ENCODE peak calls at places on chromosomes 5 and 9, in five cellular contexts. I, A, K, Z and C are unnamed samples.

GRCh38 chr5:41827792-41828191 is 42.4 kb downstream of the OXCT1 start:
- DNase-seq in A (no peak), I (no peak), K (no peak), Z (no peak), C (no peak)

GRCh38 chr5:14449052-14449661 is 132.4 kb upstream of the OTULINL start:
- DNase-seq in I (peak), Z (peak), K (no peak), A (peak), C (peak)

GRCh38 chr5:65480306-65480865 is 1.3 kb downstream of the ADAMTS6 start:
- DNase-seq in Z (peak), K (no peak), I (peak), A (peak), C (peak)

GRCh38 chr9:114400772-114401171 is 13.0 kb upstream of the AKNA start:
- DNase-seq in K (no peak), Z (no peak), A (no peak), I (no peak), C (no peak)

GRCh38 chr9:16119261-16119660 is 566.4 kb downstream of the CCDC171 start:
- DNase-seq in I (no peak), A (no peak), Z (peak), K (no peak), C (no peak)

GRCh38 chr5:102823441-102823874 is 68.4 kb downstream of the PAM start:
- DNase-seq in I (peak), K (peak), Z (peak), A (peak), C (peak)

GRCh38 chr9:77486968-77487367 is 161.2 kb downstream of the GNA14 start:
- DNase-seq in I (no peak), K (no peak), Z (peak), A (no peak), C (no peak)

GRCh38 chr9:16386579-16387077 is 483.8 kb downstream of the BNC2 start:
- DNase-seq in Z (no peak), K (no peak), A (no peak), I (no peak), C (no peak)

GRCh38 chr5:1318659-1319251 is 23.9 kb upstream of the TERT start:
- DNase-seq in K (no peak), A (no peak), I (no peak), Z (no peak), C (no peak)

GRCh38 chr5:329106-329757 is 7.7 kb downstream of the AHRR start:
- DNase-seq in A (peak), K (no peak), Z (no peak), I (no peak), C (no peak)

GRCh38 chr9:93003552-93004407 is 54.7 kb upstream of the SUSD3 start:
- DNase-seq in I (peak), Z (peak), A (peak), K (peak), C (peak)
- H3K4me3 ChIP-seq in I (peak), Z (no peak), A (no peak), K (peak), C (peak)

DNA sequence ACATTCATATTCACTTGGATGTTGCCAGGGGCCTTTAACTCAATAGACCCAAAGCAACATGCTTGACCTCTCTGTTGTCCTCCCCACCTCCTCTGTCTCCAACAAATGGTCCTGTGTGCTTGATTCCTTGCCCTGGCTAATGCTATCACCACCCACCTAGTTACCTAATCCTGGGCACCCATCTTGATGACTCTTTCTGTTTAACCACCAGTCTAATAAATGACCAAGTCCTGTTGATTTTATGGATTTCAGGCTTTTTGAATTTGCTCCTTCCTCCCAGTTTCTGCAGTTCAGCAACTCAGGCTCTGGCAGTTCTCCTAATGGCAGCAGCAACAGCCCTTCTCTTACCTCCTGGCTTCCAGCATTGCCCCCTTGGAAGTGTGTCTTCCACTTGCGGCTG is 246.3 kb upstream of the KLF4 start:
- DNase-seq in K (no peak), Z (no peak), A (peak), I (no peak), C (no peak)
- TF ChIP-seq CTCF in K (no peak), Z (no peak), A (no peak), I (no peak), C (no peak)

DNA sequence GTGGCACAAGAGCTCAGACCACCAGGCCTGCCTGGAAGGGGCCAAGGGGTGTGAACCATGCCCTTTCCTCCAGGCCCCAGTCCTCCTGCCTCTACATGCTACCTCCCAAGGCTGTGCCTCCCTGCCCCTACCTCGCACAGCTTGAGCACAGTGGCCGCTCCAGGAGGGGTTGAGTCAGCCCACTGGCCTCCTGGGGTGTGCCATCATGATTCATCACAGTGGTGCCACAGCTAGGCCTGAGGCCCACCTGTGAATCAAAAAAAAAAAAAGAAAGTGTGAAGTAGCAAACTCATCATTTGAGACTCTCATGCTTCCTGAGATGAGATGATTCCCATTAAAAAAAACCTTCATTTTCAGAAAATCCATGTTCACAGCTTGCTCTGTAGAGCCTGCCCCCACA is 240.5 kb downstream of the HSPA4 start:
- DNase-seq in Z (peak), A (no peak), I (no peak), K (peak), C (no peak)
- H3K4me3 ChIP-seq in Z (no peak), A (no peak), I (no peak), K (no peak), C (no peak)

DNA sequence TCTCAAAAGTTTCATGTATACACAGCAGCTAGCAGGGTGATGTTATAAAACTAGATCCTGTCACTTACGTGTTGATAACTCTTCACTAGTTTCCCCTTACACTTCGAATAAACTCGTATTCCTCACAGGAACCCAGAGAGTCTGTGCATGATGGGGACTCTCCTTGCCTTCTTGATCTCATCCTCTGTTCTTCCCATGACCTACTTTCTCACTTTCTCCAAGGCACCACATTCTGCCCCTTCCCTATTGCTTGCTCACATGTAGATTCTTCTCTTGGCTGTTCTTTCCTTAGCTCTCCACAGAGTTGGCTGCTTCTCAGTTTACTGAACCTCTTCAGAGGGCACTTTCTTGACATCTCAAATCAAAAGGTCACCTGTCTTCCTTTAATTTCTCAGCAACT is 1.2 kb upstream of the AOPEP start:
- DNase-seq in Z (no peak), I (no peak), K (no peak), A (no peak), C (no peak)
- TF ChIP-seq CTCF in Z (no peak), I (no peak), K (no peak), A (no peak), C (no peak)